ENCODE peak calls at places on chromosomes 5 and 9, in seven cellular contexts. E is B cell, D is T-helper 9 cell, T is G401, W is HCT116, G is AG08395, C is sigmoid colon. I is an unnamed sample.
A peak's percentile ranks its signal among the peaks of the same experiment; 100 is the strongest.

GRCh38 chr5:159262859-159263568 is at the start of gene UBLCP1:
- DNase-seq in E (peak; percentile 88), D (peak; percentile 64), T (peak; percentile 88), W (peak; percentile 78), G (peak; percentile 86), C (peak; percentile 89), I (peak; percentile 65)

GRCh38 chr9:133119039-133119438 is 2.0 kb downstream of the RALGDS start:
- DNase-seq in E (no peak), D (no peak), T (peak; percentile 53), W (no peak), G (no peak), C (peak; percentile 84), I (peak; percentile 83)

GRCh38 chr5:38757451-38758245 is 88.2 kb upstream of the OSMR start:
- DNase-seq in E (no peak), D (no peak), T (peak; percentile 3), W (no peak), G (no peak), C (no peak), I (no peak)

GRCh38 chr9:109455391-109455790 is 42.7 kb downstream of the PTPN3 start:
- DNase-seq in E (no peak), D (no peak), T (no peak), W (no peak), G (no peak), C (no peak), I (no peak)

GRCh38 chr9:72524820-72525539 is 3.6 kb downstream of the TMC1 start:
- DNase-seq in E (no peak), D (peak; percentile 7), T (no peak), W (peak; percentile 81), G (peak; percentile 88), C (peak; percentile 82), I (no peak)

GRCh38 chr9:29039258-29039657 is 1466.0 kb upstream of the C9orf72 start:
- DNase-seq in E (no peak), D (no peak), T (no peak), W (no peak), G (no peak), C (no peak), I (no peak)

GRCh38 chr5:45162974-45163373 is 354.2 kb downstream of the MRPS30 start:
- DNase-seq in E (no peak), D (no peak), T (peak; percentile 25), W (no peak), G (no peak), C (no peak), I (no peak)

GRCh38 chr5:167716376-167716775 is 575.1 kb upstream of the WWC1 start:
- DNase-seq in E (no peak), D (no peak), T (no peak), W (no peak), G (peak; percentile 65), C (no peak), I (no peak)

GRCh38 chr9:137575725-137576411 is 2.9 kb downstream of the DPH7 start:
- DNase-seq in E (no peak), D (no peak), T (no peak), W (no peak), G (no peak), C (no peak), I (no peak)

GRCh38 chr9:128026255-128027165 is 40.6 kb downstream of the NAIF1 start:
- DNase-seq in E (peak; percentile 88), D (peak; percentile 70), T (no peak), W (no peak), G (no peak), C (no peak), I (no peak)

GRCh38 chr5:163760498-163760897 is 255.1 kb downstream of the MAT2B start:
- DNase-seq in E (no peak), D (no peak), T (no peak), W (no peak), G (peak; percentile 3), C (no peak), I (no peak)

GRCh38 chr9:87226896-87227295 is 270.8 kb upstream of the DAPK1 start:
- DNase-seq in E (no peak), D (no peak), T (no peak), W (no peak), G (no peak), C (no peak), I (no peak)

GRCh38 chr9:70947086-70947485 is 174.3 kb downstream of the TRPM3 start:
- DNase-seq in E (no peak), D (no peak), T (no peak), W (no peak), G (no peak), C (no peak), I (no peak)

GRCh38 chr5:43216941-43217340 is 24.9 kb downstream of the NIM1K start:
- DNase-seq in E (no peak), D (no peak), T (no peak), W (no peak), G (no peak), C (no peak), I (no peak)

GRCh38 chr5:108910627-108911026 is 162.9 kb downstream of the FER start:
- DNase-seq in E (no peak), D (no peak), T (no peak), W (no peak), G (no peak), C (no peak), I (no peak)

GRCh38 chr9:98247826-98248657 is 7.4 kb downstream of the TBC1D2 start:
- DNase-seq in E (no peak), D (no peak), T (no peak), W (no peak), G (no peak), C (no peak), I (no peak)

GRCh38 chr9:135926402-135927194 is 19.3 kb upstream of the CAMSAP1 start:
- DNase-seq in E (no peak), D (no peak), T (no peak), W (peak; percentile 90), G (peak; percentile 96), C (no peak), I (no peak)

GRCh38 chr5:68356216-68356615 is 140.7 kb downstream of the PIK3R1 start:
- DNase-seq in E (no peak), D (no peak), T (no peak), W (no peak), G (no peak), C (no peak), I (no peak)

GRCh38 chr9:115034801-115035200 is 83.2 kb downstream of the TNC start:
- DNase-seq in E (no peak), D (no peak), T (no peak), W (no peak), G (peak; percentile 89), C (no peak), I (no peak)

GRCh38 chr5:136053336-136054121 is 24.7 kb downstream of the TGFBI start:
- DNase-seq in E (no peak), D (no peak), T (no peak), W (peak; percentile 76), G (peak; percentile 93), C (no peak), I (no peak)

GRCh38 chr5:162209005-162209605 is 141.5 kb downstream of the GABRG2 start:
- DNase-seq in E (peak; percentile 2), D (no peak), T (peak; percentile 72), W (peak; percentile 24), G (no peak), C (no peak), I (peak; percentile 10)

GRCh38 chr9:38208206-38208901 is 139.3 kb upstream of the SHB start:
- DNase-seq in E (no peak), D (no peak), T (no peak), W (no peak), G (no peak), C (no peak), I (no peak)

GRCh38 chr9:37968228-37968672 is 64.3 kb upstream of the SLC25A51 start:
- DNase-seq in E (no peak), D (no peak), T (no peak), W (no peak), G (peak; percentile 67), C (no peak), I (no peak)

GRCh38 chr5:74392698-74393431 is 247.7 kb downstream of the ENC1 start:
- DNase-seq in E (no peak), D (no peak), T (no peak), W (no peak), G (no peak), C (no peak), I (no peak)

GRCh38 chr9:77183581-77183980 is 6.2 kb downstream of the VPS13A start:
- DNase-seq in E (no peak), D (no peak), T (no peak), W (no peak), G (no peak), C (no peak), I (no peak)

GRCh38 chr5:151056367-151057306 is 24.2 kb downstream of the TNIP1 start:
- DNase-seq in E (no peak), D (no peak), T (no peak), W (no peak), G (no peak), C (no peak), I (peak; percentile 55)

GRCh38 chr9:89038354-89039091 is 47.3 kb downstream of the S1PR3 start:
- DNase-seq in E (no peak), D (no peak), T (peak; percentile 25), W (no peak), G (peak; percentile 93), C (no peak), I (no peak)

GRCh38 chr5:2207966-2208544 is 325.3 kb upstream of the IRX4 start:
- DNase-seq in E (no peak), D (no peak), T (no peak), W (no peak), G (no peak), C (no peak), I (peak; percentile 38)

GRCh38 chr5:765948-766631 is 18.4 kb downstream of the ZDHHC11B start:
- DNase-seq in E (no peak), D (no peak), T (no peak), W (no peak), G (no peak), C (no peak), I (no peak)

GRCh38 chr5:138435943-138436342 is 2.9 kb upstream of the REEP2 start:
- DNase-seq in E (no peak), D (no peak), T (no peak), W (no peak), G (no peak), C (no peak), I (no peak)

GRCh38 chr5:175885813-175886212 is 14.4 kb downstream of the CPLX2 start:
- DNase-seq in E (no peak), D (no peak), T (peak; percentile 38), W (no peak), G (no peak), C (no peak), I (no peak)